ENCODE peak calls at places on chromosome 4, in nine cellular contexts. Y is stimulated activated CD8-positive, alpha-beta memory T cell treated with anti-CD3 and anti-CD28 coated beads, Interleukin-15, amount 100 ng/mL, for 1 hour; U is T-helper 22 cell; R is H54; N is effector memory CD8-positive, alpha-beta T cell; T is T-helper 9 cell; J is mucosa of descending colon; M is activated CD8-positive, alpha-beta memory T cell treated with anti-CD3 and anti-CD28 coated beads, Interleukin-2, amount 50 U/mL, for 4 hours; G is CD8-positive, alpha-beta T cell. Q is an unnamed sample.

GRCh38 chr4:158829254-158829653 is 60.4 kb downstream of the FNIP2 start:
- DNase-seq in Y (no peak), U (no peak), R (no peak), N (no peak), T (no peak), J (no peak), M (no peak), G (no peak), Q (no peak)

GRCh38 chr4:68466185-68466584 is 18.9 kb downstream of the TMPRSS11E start:
- DNase-seq in Y (no peak), U (no peak), R (peak), N (no peak), T (no peak), J (no peak), M (no peak), G (no peak), Q (peak)

GRCh38 chr4:73883306-73883705 is 14.1 kb downstream of the CXCL1 start:
- DNase-seq in Y (no peak), U (no peak), R (no peak), N (no peak), T (no peak), J (no peak), M (no peak), G (no peak), Q (peak)

GRCh38 chr4:87423313-87424031 is 1.1 kb downstream of the NUDT9 start:
- DNase-seq in Y (no peak), U (no peak), R (no peak), N (no peak), T (no peak), J (no peak), M (no peak), G (no peak), Q (peak)

GRCh38 chr4:14853186-14853946 is 148.9 kb upstream of the CPEB2 start:
- DNase-seq in Y (no peak), U (no peak), R (peak), N (no peak), T (no peak), J (no peak), M (no peak), G (no peak), Q (peak)

GRCh38 chr4:45241976-45242375 is 515.6 kb upstream of the GNPDA2 start:
- DNase-seq in Y (no peak), U (no peak), R (no peak), N (no peak), T (no peak), J (no peak), M (no peak), G (no peak), Q (no peak)

GRCh38 chr4:91577864-91578263 is 725.9 kb upstream of the GRID2 start:
- DNase-seq in Y (no peak), U (no peak), R (no peak), N (no peak), T (no peak), J (no peak), M (no peak), G (no peak), Q (no peak)

GRCh38 chr4:139176299-139177048 is 544 bp downstream of the ELF2 start:
- DNase-seq in Y (peak), U (peak), R (peak), N (peak), T (peak), J (peak), M (peak), G (peak), Q (peak)

GRCh38 chr4:77765720-77766119 is 53.4 kb downstream of the CNOT6L start:
- DNase-seq in Y (no peak), U (no peak), R (no peak), N (no peak), T (no peak), J (no peak), M (no peak), G (no peak), Q (no peak)

GRCh38 chr4:161061046-161061445 is 1102.8 kb downstream of the FSTL5 start:
- DNase-seq in Y (no peak), U (no peak), R (no peak), N (no peak), T (no peak), J (no peak), M (no peak), G (no peak), Q (no peak)

GRCh38 chr4:57490520-57490919 is 380.3 kb upstream of the IGFBP7 start:
- DNase-seq in Y (no peak), U (no peak), R (no peak), N (no peak), T (no peak), J (no peak), M (no peak), G (no peak), Q (no peak)

GRCh38 chr4:109171098-109171497 is 131.4 kb downstream of the COL25A1 start:
- DNase-seq in Y (no peak), U (no peak), R (no peak), N (no peak), T (no peak), J (no peak), M (no peak), G (no peak), Q (no peak)